ENCODE peak calls at places on chromosomes 6 and 20, in nine cellular contexts. M, A, U, O, E, X, Q, I and L are unnamed samples.
A peak's percentile ranks its signal among the peaks of the same experiment; 100 is the strongest.

GRCh38 chr6:87922947-87923330 is 124.7 kb upstream of the SPACA1 start:
- DNase-seq in U (no peak), X (no peak), A (no peak), M (no peak), I (no peak), O (peak; percentile 79), Q (no peak), E (no peak), L (no peak)

GRCh38 chr6:107108201-107108890 is 7.0 kb downstream of the BEND3 start:
- DNase-seq in I (no peak), M (peak; percentile 10), X (no peak), Q (no peak), O (peak; percentile 7), U (no peak), A (no peak), E (no peak), L (no peak)

GRCh38 chr20:10061641-10062040 is 26.9 kb downstream of the ANKEF1 start:
- DNase-seq in M (no peak), Q (no peak), U (no peak), E (no peak), I (no peak), O (no peak), A (no peak), X (no peak), L (no peak)

GRCh38 chr6:137175157-137175889 is 1.9 kb upstream of the IL22RA2 start:
- DNase-seq in M (no peak), U (no peak), E (no peak), I (no peak), O (no peak), Q (no peak), A (no peak), X (no peak), L (no peak)

GRCh38 chr6:95685817-95686216 is 108.5 kb downstream of the MANEA start:
- DNase-seq in I (no peak), Q (no peak), E (no peak), O (no peak), A (no peak), M (no peak), X (no peak), U (no peak), L (no peak)

GRCh38 chr20:39661833-39662232 is 699.7 kb downstream of the DHX35 start:
- DNase-seq in I (peak; percentile 61), U (no peak), X (no peak), A (no peak), Q (no peak), M (peak; percentile 10), E (no peak), O (peak; percentile 51), L (no peak)

GRCh38 chr6:53794720-53795253 is at the start of gene LRRC1:
- DNase-seq in X (peak; percentile 88), I (peak; percentile 97), Q (peak; percentile 59), U (peak; percentile 80), E (no peak), A (peak; percentile 36), O (peak; percentile 96), M (peak; percentile 94), L (peak; percentile 90)

GRCh38 chr6:113856011-113856551 is 1.1 kb upstream of the MARCKS start:
- DNase-seq in M (peak; percentile 57), I (peak; percentile 72), U (no peak), Q (no peak), E (no peak), A (no peak), O (peak; percentile 58), X (no peak), L (peak; percentile 70)

GRCh38 chr6:133964052-133964451 is 11.0 kb downstream of the TBPL1 start:
- DNase-seq in A (no peak), E (peak; percentile 24), U (peak; percentile 80), M (peak; percentile 91), I (peak; percentile 35), X (no peak), Q (no peak), O (no peak), L (peak; percentile 58)

GRCh38 chr6:133965817-133966360 is 12.9 kb downstream of the TBPL1 start:
- DNase-seq in X (no peak), E (no peak), Q (no peak), I (peak; percentile 25), M (no peak), O (no peak), U (no peak), A (no peak), L (no peak)

GRCh38 chr6:133969285-133969946 is 16.4 kb downstream of the TBPL1 start:
- DNase-seq in M (no peak), A (no peak), I (no peak), U (no peak), X (no peak), O (no peak), E (no peak), Q (no peak), L (no peak)

GRCh38 chr6:133964702-133965101 is 11.7 kb downstream of the TBPL1 start:
- DNase-seq in Q (no peak), M (no peak), A (no peak), O (no peak), E (no peak), I (no peak), U (no peak), X (no peak), L (no peak)

GRCh38 chr6:133966654-133967300 is 13.8 kb downstream of the TBPL1 start:
- DNase-seq in E (no peak), I (no peak), M (no peak), Q (no peak), A (no peak), X (no peak), U (no peak), O (no peak), L (no peak)
- H3K4me3 ChIP-seq in E (no peak overlapping the region), I (no peak overlapping the region), M (no peak overlapping the region), Q (no peak overlapping the region), A (no peak overlapping the region), X (no peak overlapping the region), U (no peak overlapping the region), O (no peak overlapping the region), L (no peak overlapping the region)

DNA sequence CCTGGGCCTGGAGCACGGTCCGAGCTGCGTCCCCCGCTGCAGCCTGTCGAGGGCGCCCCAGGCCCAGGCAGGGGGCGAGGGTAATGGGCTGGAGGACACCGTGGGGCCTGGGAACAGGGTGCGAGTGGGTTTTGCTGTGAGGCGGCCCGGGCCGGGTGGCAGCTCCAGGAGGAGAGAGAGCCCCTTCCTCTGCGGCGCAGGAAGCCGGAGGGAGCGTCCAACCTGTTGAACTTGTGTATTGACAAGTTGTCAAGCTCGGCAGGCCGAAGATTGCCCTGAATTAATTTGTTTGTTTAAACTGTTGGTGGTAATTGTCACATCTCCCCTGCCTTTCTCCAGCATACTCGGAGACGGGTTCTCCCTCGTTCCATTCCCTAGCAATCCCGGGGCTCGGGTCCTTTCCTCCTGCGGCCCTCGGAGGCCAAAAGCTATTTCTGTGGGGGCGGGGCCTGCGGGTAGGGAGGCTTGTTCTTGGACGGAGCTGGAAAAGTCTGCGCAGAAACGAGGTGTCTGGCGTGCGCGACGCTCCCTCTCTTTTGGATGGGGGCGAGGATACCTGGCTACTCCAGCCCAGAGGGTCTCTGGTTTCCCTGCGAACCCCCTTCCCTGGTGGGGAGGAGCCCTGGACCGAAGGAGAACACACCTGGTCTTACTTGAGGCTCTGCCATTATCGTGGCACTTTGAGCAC is 9.9 kb downstream of the NR2E1 start:
- DNase-seq in Q (no peak), X (no peak), U (no peak), E (no peak), O (no peak), I (no peak), A (no peak), M (no peak), L (no peak)
- H3K4me3 ChIP-seq in Q (peak overlapping the region; percentile 39), X (no peak overlapping the region), U (no peak overlapping the region), E (no peak overlapping the region), O (peak overlapping the region; percentile 34), I (no peak overlapping the region), A (no peak overlapping the region), M (no peak overlapping the region), L (no peak overlapping the region)

GRCh38 chr6:130252527-130253237 is 29.9 kb upstream of the SAMD3 start:
- DNase-seq in X (no peak), U (no peak), M (peak; percentile 9), I (no peak), E (no peak), Q (no peak), A (no peak), O (no peak), L (peak; percentile 10)
- H3K4me3 ChIP-seq in X (no peak overlapping the region), U (no peak overlapping the region), M (no peak overlapping the region), I (no peak overlapping the region), E (no peak overlapping the region), Q (no peak overlapping the region), A (no peak overlapping the region), O (no peak overlapping the region), L (no peak overlapping the region)

DNA sequence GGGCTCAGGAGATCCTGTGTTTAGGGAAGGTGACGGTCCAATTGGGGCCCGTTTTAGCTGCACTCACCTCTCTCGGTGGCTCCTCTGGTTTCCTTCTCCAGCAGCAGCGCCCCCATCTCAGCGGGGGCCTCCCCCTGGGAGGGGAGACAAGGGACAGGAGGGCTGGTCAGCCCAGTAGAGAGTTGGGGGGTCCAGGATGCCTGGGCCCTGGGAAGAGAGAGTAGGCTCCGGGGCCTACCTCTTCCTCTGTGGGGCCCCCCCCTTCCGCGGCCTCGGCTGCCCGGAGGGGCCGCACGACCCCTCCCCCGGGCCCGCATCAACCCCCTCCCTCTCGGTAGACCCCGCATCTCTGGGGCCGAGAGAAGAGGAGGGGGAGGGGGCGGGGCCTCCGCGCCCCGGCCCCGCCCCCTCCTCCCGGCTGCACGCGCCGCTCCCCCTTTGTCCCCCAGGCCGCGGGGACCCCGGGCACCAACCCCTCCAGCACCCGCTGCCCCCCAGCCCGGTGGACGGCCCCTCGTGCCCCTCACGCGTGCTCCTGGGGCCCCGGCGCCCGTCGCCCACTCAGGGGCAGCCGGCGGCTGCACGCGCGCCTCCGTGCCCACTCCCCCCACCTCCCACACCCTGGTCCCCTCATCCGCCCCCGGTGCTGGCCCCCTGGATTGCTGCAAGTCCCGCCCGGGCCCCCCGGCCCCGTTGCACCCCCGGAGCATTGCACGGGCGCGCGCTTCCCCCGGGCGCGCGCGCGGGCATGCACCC is 464 bp downstream of the EHMT2 start:
- DNase-seq in Q (no peak), U (no peak), E (no peak), M (no peak), A (no peak), I (no peak), X (no peak), O (no peak), L (no peak)
- H3K4me3 ChIP-seq in Q (peak overlapping the region; percentile 99), U (peak overlapping the region; percentile 96), E (peak overlapping the region; percentile 71), M (peak overlapping the region; percentile 90), A (peak overlapping the region; percentile 72), I (peak overlapping the region; percentile 88), X (peak overlapping the region; percentile 87), O (peak overlapping the region; percentile 98), L (peak overlapping the region; percentile 70)